ENCODE peak calls at places on chromosomes 7 and 10, in five cellular contexts. I, K, Z, L and C are unnamed samples.

GRCh38 chr10:111126073-111126472 is 49.2 kb downstream of the ADRA2A start:
- DNase-seq in I (peak), K (no peak), Z (no peak), L (no peak), C (no peak)

GRCh38 chr7:95011156-95011928 is 103.9 kb downstream of the PPP1R9A start:
- DNase-seq in I (peak), K (no peak), Z (no peak), L (no peak), C (no peak)

GRCh38 chr10:60397792-60398191 is 8.1 kb upstream of the ANK3 start:
- DNase-seq in I (peak), K (no peak), Z (no peak), L (no peak), C (no peak)

GRCh38 chr7:149828357-149829309 is 9.5 kb upstream of the ZNF862 start:
- DNase-seq in I (no peak), K (no peak), Z (no peak), L (no peak), C (peak)

GRCh38 chr7:4249241-4249640 is 432.9 kb upstream of the FOXK1 start:
- DNase-seq in I (no peak), K (no peak), Z (no peak), L (no peak), C (no peak)

GRCh38 chr7:134365341-134366054 is 48.8 kb upstream of the SLC35B4 start:
- DNase-seq in I (peak), K (no peak), Z (no peak), L (no peak), C (no peak)

GRCh38 chr7:1377111-1377909 is 82.0 kb downstream of the MICALL2 start:
- DNase-seq in I (no peak), K (no peak), Z (no peak), L (no peak), C (no peak)

GRCh38 chr7:102418603-102419002 is 14.8 kb upstream of the ORAI2 start:
- DNase-seq in I (no peak), K (no peak), Z (no peak), L (no peak), C (no peak)

GRCh38 chr10:131728829-131729228 is 172.0 kb upstream of the PPP2R2D start:
- DNase-seq in I (no peak), K (no peak), Z (peak), L (no peak), C (no peak)

GRCh38 chr7:6385110-6385792 is 62.5 kb downstream of the DAGLB start:
- DNase-seq in I (peak), K (no peak), Z (no peak), L (no peak), C (no peak)

GRCh38 chr10:61933857-61934559 is 32.5 kb downstream of the ARID5B start:
- DNase-seq in I (no peak), K (no peak), Z (no peak), L (no peak), C (no peak)

GRCh38 chr10:61935085-61935484 is 33.6 kb downstream of the ARID5B start:
- DNase-seq in I (no peak), K (no peak), Z (no peak), L (no peak), C (no peak)

GRCh38 chr10:61937631-61938284 is 36.3 kb downstream of the ARID5B start:
- DNase-seq in I (peak), K (no peak), Z (no peak), L (no peak), C (no peak)

GRCh38 chr10:61939575-61940301 is 38.2 kb downstream of the ARID5B start:
- DNase-seq in I (peak), K (no peak), Z (no peak), L (no peak), C (no peak)

GRCh38 chr10:61936770-61937169 is 35.3 kb downstream of the ARID5B start:
- DNase-seq in I (no peak), K (no peak), Z (peak), L (no peak), C (no peak)
- H3K4me3 ChIP-seq in I (no peak), K (no peak), Z (no peak), L (no peak), C (no peak)

DNA sequence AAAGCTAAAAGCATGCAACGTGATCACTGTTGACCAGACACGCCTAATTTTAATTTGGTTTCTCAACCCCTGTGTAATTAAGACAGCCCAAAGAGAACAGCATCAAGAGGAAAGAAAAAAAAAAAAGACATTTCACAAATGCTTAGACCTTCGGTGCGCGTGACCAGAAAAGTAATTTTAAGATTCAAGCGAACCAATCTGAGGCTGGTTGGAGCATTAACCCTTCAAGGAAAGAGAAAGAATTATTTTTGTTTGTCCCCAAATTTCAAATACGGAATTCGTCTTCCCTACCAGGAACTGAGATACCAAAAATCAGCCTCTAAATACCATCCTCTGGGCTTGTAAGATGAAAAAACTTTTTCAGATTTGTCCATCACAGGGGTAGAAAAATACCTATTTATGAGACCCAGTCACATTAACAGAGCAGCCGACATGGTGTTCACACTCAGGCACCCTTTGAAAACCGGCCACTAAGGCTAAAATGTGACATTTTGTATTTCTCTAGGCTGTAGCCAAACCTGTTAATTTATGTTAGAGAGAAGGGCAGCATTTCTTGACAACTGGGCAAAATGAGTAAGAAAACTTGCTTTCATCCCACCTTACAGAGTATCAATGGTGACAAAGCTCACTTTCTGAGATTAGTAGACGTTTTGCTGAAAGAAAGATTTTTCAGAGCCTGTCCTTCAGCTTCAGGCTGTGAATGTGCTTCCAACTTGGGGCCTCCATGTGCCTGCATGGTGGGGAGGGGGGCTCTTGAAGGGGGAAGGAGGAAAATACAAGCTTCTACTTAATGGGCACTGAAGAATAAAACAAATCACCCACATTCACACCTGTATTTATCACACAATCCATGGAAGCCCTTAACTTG is 179.9 kb upstream of the KLF14 start:
- DNase-seq in I (peak), K (no peak), Z (no peak), L (no peak), C (no peak)
- H3K4me3 ChIP-seq in I (peak), K (peak), Z (peak), L (no peak), C (peak)

GRCh38 chr7:55245271-55245723 is 119.8 kb upstream of the LANCL2 start:
- DNase-seq in I (peak), K (no peak), Z (peak), L (peak), C (no peak)
- H3K4me3 ChIP-seq in I (peak), K (no peak), Z (no peak), L (no peak), C (no peak)

DNA sequence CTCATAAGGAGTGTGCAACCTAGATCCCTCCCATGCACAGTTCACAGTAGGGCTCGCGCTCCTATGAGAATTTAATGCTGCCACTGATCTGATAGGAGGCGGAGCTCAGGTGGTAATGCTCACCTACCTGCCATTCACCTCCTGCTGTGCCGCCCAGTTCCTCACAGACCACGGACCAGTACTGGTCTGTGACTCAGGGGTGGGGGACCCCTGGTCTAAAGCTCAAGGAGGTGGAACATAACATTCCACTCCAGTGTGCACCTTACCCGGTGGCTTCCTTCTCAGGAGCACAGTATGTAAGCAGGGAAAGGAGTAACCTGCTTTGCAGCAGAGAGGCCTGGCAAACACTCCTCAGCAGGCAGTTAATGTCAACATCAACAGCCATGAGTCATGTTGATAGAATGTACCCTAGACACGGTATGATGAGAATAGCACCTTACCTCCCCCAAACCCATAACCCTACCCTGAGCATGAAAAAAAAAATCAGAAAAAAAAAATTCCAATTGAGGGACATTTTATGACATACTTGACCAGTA is 273.5 kb downstream of the FGFR2 start:
- DNase-seq in I (no peak), K (no peak), Z (no peak), L (peak), C (no peak)
- H3K4me3 ChIP-seq in I (no peak), K (no peak), Z (no peak), L (no peak), C (no peak)

DNA sequence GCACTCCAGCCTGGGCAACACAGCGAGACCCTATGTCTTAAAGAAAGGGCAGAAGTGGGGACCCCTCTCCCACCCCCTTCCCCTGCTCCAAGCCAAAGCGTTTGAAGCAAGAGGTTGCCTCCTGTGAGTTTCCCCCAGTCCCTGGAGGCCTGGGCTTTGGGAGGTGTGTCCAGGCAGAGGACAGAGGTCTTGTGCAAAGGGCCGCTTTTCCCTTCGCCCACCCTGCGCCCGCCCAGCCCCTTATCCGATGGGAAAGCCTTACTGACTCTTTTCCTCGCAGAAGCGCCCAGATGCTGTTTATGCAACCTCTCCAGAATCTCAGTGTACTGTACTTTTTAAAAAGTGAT is 50.6 kb upstream of the GTF2I start:
- DNase-seq in I (no peak), K (no peak), Z (no peak), L (no peak), C (no peak)
- H3K4me3 ChIP-seq in I (peak), K (peak), Z (peak), L (peak), C (peak)